ENCODE peak calls at places on chromosomes 2 and 18, in nine cellular contexts. X is stomach, D is uterus, Z is thyroid gland, M is body of pancreas, H is IMR-90, N is transverse colon, U is tibial nerve, B is heart left ventricle. V is an unnamed sample.
A peak's percentile ranks its signal among the peaks of the same experiment; 100 is the strongest.

GRCh38 chr18:59300676-59301285 is 17.7 kb downstream of the CPLX4 start:
- DNase-seq in X (no peak), D (no peak), Z (no peak), M (no peak), H (no peak), N (no peak), U (no peak), B (no peak), V (no peak)

GRCh38 chr2:86661333-86661732 is 37.7 kb upstream of the RNF103 start:
- DNase-seq in X (no peak), D (no peak), Z (no peak), M (no peak), H (no peak), N (no peak), U (no peak), B (no peak), V (peak; percentile 38)

GRCh38 chr2:233479616-233480489 is 86.7 kb downstream of the USP40 start:
- DNase-seq in X (no peak), D (no peak), Z (no peak), M (no peak), H (no peak), N (no peak), U (no peak), B (no peak), V (no peak)

GRCh38 chr18:25921677-25922421 is 168.6 kb downstream of the SS18 start:
- DNase-seq in X (peak; percentile 49), D (no peak), Z (peak; percentile 2), M (peak; percentile 58), H (peak; percentile 20), N (peak; percentile 45), U (no peak), B (no peak), V (peak; percentile 86)

GRCh38 chr2:239756392-239757153 is 268.6 kb downstream of the NDUFA10 start:
- DNase-seq in X (no peak), D (no peak), Z (no peak), M (no peak), H (peak; percentile 6), N (no peak), U (no peak), B (peak; percentile 20), V (no peak)

GRCh38 chr2:207399301-207399700 is 130.5 kb upstream of the CREB1 start:
- DNase-seq in X (no peak), D (no peak), Z (no peak), M (no peak), H (no peak), N (no peak), U (no peak), B (no peak), V (no peak)

GRCh38 chr2:128732976-128733431 is 414.3 kb upstream of the HS6ST1 start:
- DNase-seq in X (no peak), D (no peak), Z (no peak), M (no peak), H (peak; percentile 82), N (no peak), U (peak; percentile 70), B (no peak), V (no peak)

GRCh38 chr2:168920504-168921157 is 19.5 kb downstream of the G6PC2 start:
- DNase-seq in X (no peak), D (no peak), Z (no peak), M (no peak), H (peak; percentile 34), N (no peak), U (peak; percentile 16), B (no peak), V (peak; percentile 77)

GRCh38 chr2:182068811-182069210 is 83.2 kb downstream of the PPP1R1C start:
- DNase-seq in X (no peak), D (no peak), Z (no peak), M (no peak), H (no peak), N (no peak), U (no peak), B (no peak), V (no peak)

GRCh38 chr2:203492965-203493364 is 42.1 kb downstream of the RAPH1 start:
- DNase-seq in X (no peak), D (no peak), Z (no peak), M (no peak), H (peak; percentile 32), N (no peak), U (no peak), B (no peak), V (no peak)

GRCh38 chr2:120859814-120860578 is 124.3 kb downstream of the GLI2 start:
- DNase-seq in X (no peak), D (no peak), Z (no peak), M (no peak), H (no peak), N (no peak), U (no peak), B (no peak), V (no peak)

GRCh38 chr2:73776869-73777519 is 2.9 kb downstream of the DUSP11 start:
- DNase-seq in X (no peak), D (no peak), Z (no peak), M (no peak), H (peak; percentile 70), N (no peak), U (no peak), B (no peak), V (peak; percentile 12)
- TF ChIP-seq POLR2A in X (no peak), D (no peak), Z (no peak), M (no peak), H (no peak), N (no peak), U (no peak), B (no peak), V (no peak)

GRCh38 chr2:177970670-177971454 is 101.7 kb downstream of the PDE11A start:
- DNase-seq in X (no peak), D (no peak), Z (no peak), M (peak; percentile 16), H (no peak), N (no peak), U (no peak), B (no peak), V (no peak)
- TF ChIP-seq POLR2A in X (no peak), D (no peak), Z (no peak), M (no peak), H (no peak), N (no peak), U (no peak), B (no peak), V (no peak)

DNA sequence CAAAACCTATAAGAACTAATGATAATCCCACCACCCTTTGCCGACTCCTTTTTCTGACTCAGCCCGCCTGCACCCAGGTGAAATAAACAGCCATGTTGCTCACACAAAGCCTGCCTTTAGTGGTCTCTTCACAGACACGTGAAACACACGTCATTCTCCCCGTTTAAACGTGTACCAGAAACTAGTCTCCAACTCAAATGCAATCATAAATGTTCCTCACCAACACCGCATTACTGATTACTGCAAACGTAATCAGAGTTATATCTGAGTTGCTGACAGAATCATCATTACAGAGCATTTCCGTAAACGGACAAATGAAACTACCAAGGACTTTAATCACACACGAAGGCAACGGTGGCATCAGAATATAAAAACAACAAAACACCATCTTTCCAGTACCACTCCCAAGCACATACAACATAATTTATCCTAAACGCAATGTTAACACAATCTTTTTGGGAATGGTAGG is 1.9 kb downstream of the CLK1 start:
- DNase-seq in X (no peak), D (peak; percentile 35), Z (peak; percentile 35), M (peak; percentile 51), H (peak; percentile 88), N (peak; percentile 27), U (peak; percentile 74), B (no peak), V (peak; percentile 86)
- TF ChIP-seq POLR2A in X (no peak), D (peak; percentile 83), Z (no peak), M (peak; percentile 58), H (peak; percentile 92), N (peak; percentile 52), U (peak; percentile 68), B (no peak), V (peak; percentile 66)

GRCh38 chr2:105747997-105748396 is 3.3 kb downstream of the NCK2 start:
- DNase-seq in X (no peak), D (no peak), Z (no peak), M (no peak), H (peak; percentile 10), N (no peak), U (no peak), B (no peak), V (no peak)

GRCh38 chr2:105744091-105744908 is 412 bp upstream of the NCK2 start:
- DNase-seq in X (peak; percentile 68), D (peak; percentile 43), Z (peak; percentile 68), M (peak; percentile 70), H (peak; percentile 28), N (peak; percentile 71), U (peak; percentile 12), B (peak; percentile 88), V (peak; percentile 37)

GRCh38 chr2:105744909-105745853 is at the start of gene NCK2:
- DNase-seq in X (peak; percentile 34), D (no peak), Z (peak; percentile 39), M (peak; percentile 30), H (peak; percentile 29), N (peak; percentile 41), U (peak; percentile 11), B (peak; percentile 72), V (peak; percentile 32)

GRCh38 chr2:105747254-105747909 is 2.7 kb downstream of the NCK2 start:
- DNase-seq in X (no peak), D (no peak), Z (no peak), M (no peak), H (peak; percentile 18), N (no peak), U (no peak), B (no peak), V (no peak)

GRCh38 chr2:105746177-105747080 is 1.7 kb downstream of the NCK2 start:
- DNase-seq in X (peak; percentile 89), D (peak; percentile 39), Z (peak; percentile 78), M (peak; percentile 91), H (no peak), N (peak; percentile 89), U (peak; percentile 51), B (no peak), V (no peak)
- TF ChIP-seq POLR2A in X (no peak), D (no peak), Z (no peak), M (peak; percentile 33), H (no peak), N (peak; percentile 0), U (no peak), B (no peak), V (no peak)

GRCh38 chr2:179850188-179850587 is 11.2 kb downstream of the ZNF385B start:
- DNase-seq in X (no peak), D (no peak), Z (no peak), M (no peak), H (peak; percentile 50), N (no peak), U (no peak), B (no peak), V (no peak)

GRCh38 chr2:179856205-179856604 is 5.2 kb downstream of the ZNF385B start:
- DNase-seq in X (no peak), D (no peak), Z (no peak), M (no peak), H (no peak), N (no peak), U (no peak), B (no peak), V (no peak)

GRCh38 chr2:179855673-179856072 is 5.7 kb downstream of the ZNF385B start:
- DNase-seq in X (no peak), D (no peak), Z (no peak), M (no peak), H (no peak), N (no peak), U (no peak), B (no peak), V (no peak)

GRCh38 chr2:179854891-179855290 is 6.5 kb downstream of the ZNF385B start:
- DNase-seq in X (no peak), D (no peak), Z (no peak), M (no peak), H (no peak), N (no peak), U (no peak), B (no peak), V (no peak)

GRCh38 chr2:179853108-179853507 is 8.3 kb downstream of the ZNF385B start:
- DNase-seq in X (no peak), D (no peak), Z (no peak), M (no peak), H (no peak), N (no peak), U (no peak), B (no peak), V (no peak)
- TF ChIP-seq POLR2A in X (no peak), D (no peak), Z (no peak), M (no peak), H (no peak), N (no peak), U (no peak), B (no peak), V (no peak)